ENCODE peak calls at places on chromosomes 5 and 9, in four cellular contexts. X is NB4, O is IMR-90, M is breast epithelium. J is an unnamed sample.

GRCh38 chr9:112665347-112665746 is 52.6 kb downstream of the INIP start:
- DNase-seq in M (no peak), X (peak; percentile 12), O (peak; percentile 47), J (no peak)

GRCh38 chr9:135816179-135816970 is 91.0 kb downstream of the CAMSAP1 start:
- DNase-seq in X (no peak), O (no peak), M (no peak), J (no peak)

GRCh38 chr9:100063185-100063584 is 35.6 kb downstream of the ERP44 start:
- DNase-seq in M (no peak), X (no peak), O (peak; percentile 20), J (no peak)

GRCh38 chr5:142098275-142098674 is 10.3 kb upstream of the NDFIP1 start:
- DNase-seq in X (no peak), O (no peak), M (no peak), J (no peak)

GRCh38 chr9:98121096-98121495 is 2.1 kb upstream of the TRIM14 start:
- DNase-seq in X (peak; percentile 36), O (no peak), M (peak; percentile 71), J (no peak)

GRCh38 chr9:93297659-93298497 is 113.9 kb downstream of the WNK2 start:
- DNase-seq in M (no peak), O (no peak), X (no peak), J (no peak)

GRCh38 chr9:108205276-108205675 is 650.5 kb downstream of the ACTL7B start:
- DNase-seq in X (no peak), M (no peak), O (no peak), J (no peak)

GRCh38 chr5:176781638-176782570 is 28.5 kb upstream of the UNC5A start:
- DNase-seq in M (no peak), O (no peak), X (no peak), J (no peak)

GRCh38 chr9:102950341-102950740 is 44.8 kb upstream of the CYLC2 start:
- DNase-seq in O (no peak), M (no peak), X (no peak), J (no peak)

GRCh38 chr9:103942171-103942570 is 151.9 kb upstream of the SMC2 start:
- DNase-seq in O (no peak), X (no peak), M (no peak), J (no peak)

GRCh38 chr5:57832873-57833272 is 350.3 kb upstream of the ACTBL2 start:
- DNase-seq in M (no peak), X (no peak), O (no peak), J (no peak)

GRCh38 chr9:77663754-77664153 is 15.6 kb upstream of the GNA14 start:
- DNase-seq in X (no peak), M (peak; percentile 35), O (peak; percentile 16), J (peak; percentile 9)

GRCh38 chr9:23635276-23635675 is 190.8 kb downstream of the ELAVL2 start:
- DNase-seq in O (no peak), X (no peak), M (no peak), J (no peak)

GRCh38 chr5:117645400-117645799 is 1070.8 kb upstream of the SEMA6A start:
- DNase-seq in M (no peak), X (no peak), O (no peak), J (no peak)

GRCh38 chr9:95495988-95496387 is 20.8 kb downstream of the PTCH1 start:
- DNase-seq in O (no peak), X (no peak), M (no peak), J (no peak)

GRCh38 chr9:119004618-119004990 is 364.6 kb downstream of the BRINP1 start:
- DNase-seq in M (peak; percentile 90), X (no peak), O (peak; percentile 6), J (peak; percentile 91)

GRCh38 chr9:37540634-37541033 is 35.5 kb downstream of the FBXO10 start:
- DNase-seq in X (no peak), O (no peak), M (peak; percentile 64), J (no peak)

GRCh38 chr9:132042324-132042723 is 37.3 kb downstream of the MED27 start:
- DNase-seq in M (no peak), O (peak; percentile 99), X (peak; percentile 25), J (peak; percentile 86)

GRCh38 chr5:175688352-175689146 is 30.7 kb downstream of the HRH2 start:
- DNase-seq in O (no peak), M (no peak), X (no peak), J (no peak)

GRCh38 chr5:158727771-158728311 is 371.9 kb downstream of the EBF1 start:
- DNase-seq in O (no peak), M (no peak), X (no peak), J (no peak)

GRCh38 chr5:181187500-181188213 is 17.3 kb downstream of the TRIM7 start:
- DNase-seq in X (peak; percentile 82), O (peak; percentile 80), M (peak; percentile 88), J (no peak)

GRCh38 chr5:79070002-79070567 is 518 bp downstream of the BHMT2 start:
- DNase-seq in M (no peak), O (peak; percentile 26), X (no peak), J (no peak)

GRCh38 chr5:178589180-178590140 is 733 bp downstream of the COL23A1 start:
- DNase-seq in O (peak; percentile 11), X (peak; percentile 77), M (no peak), J (no peak)

GRCh38 chr5:147949711-147950573 is 43.6 kb upstream of the C5orf46 start:
- DNase-seq in M (no peak), O (peak; percentile 39), X (peak; percentile 43), J (peak; percentile 1)

GRCh38 chr5:32505718-32506117 is 61.2 kb upstream of the ZFR start:
- DNase-seq in M (no peak), O (peak; percentile 63), X (no peak), J (no peak)

GRCh38 chr9:116564266-116564793 is 122.8 kb upstream of the TRIM32 start:
- DNase-seq in X (no peak), M (no peak), O (no peak), J (no peak)

GRCh38 chr5:100595152-100595811 is 60.1 kb downstream of the FAM174A start:
- DNase-seq in O (peak; percentile 97), M (no peak), X (peak; percentile 25), J (peak; percentile 85)

GRCh38 chr5:66810151-66810550 is 214.0 kb downstream of the MAST4 start:
- DNase-seq in O (no peak), M (no peak), X (no peak), J (no peak)
- H3K4me3 ChIP-seq in O (no peak overlapping the region), M (no peak overlapping the region), X (no peak overlapping the region), J (no peak overlapping the region)

GRCh38 chr5:66826696-66827095 is 230.5 kb downstream of the MAST4 start:
- DNase-seq in O (no peak), X (no peak), M (no peak), J (no peak)

GRCh38 chr5:66830636-66831035 is 234.4 kb downstream of the MAST4 start:
- DNase-seq in O (no peak), M (no peak), X (no peak), J (no peak)

GRCh38 chr5:66828046-66828550 is 231.9 kb downstream of the MAST4 start:
- DNase-seq in M (no peak), X (no peak), O (no peak), J (no peak)

GRCh38 chr5:66828551-66829421 is 232.6 kb downstream of the MAST4 start:
- DNase-seq in O (peak; percentile 71), M (peak; percentile 50), X (no peak), J (peak; percentile 81)

DNA sequence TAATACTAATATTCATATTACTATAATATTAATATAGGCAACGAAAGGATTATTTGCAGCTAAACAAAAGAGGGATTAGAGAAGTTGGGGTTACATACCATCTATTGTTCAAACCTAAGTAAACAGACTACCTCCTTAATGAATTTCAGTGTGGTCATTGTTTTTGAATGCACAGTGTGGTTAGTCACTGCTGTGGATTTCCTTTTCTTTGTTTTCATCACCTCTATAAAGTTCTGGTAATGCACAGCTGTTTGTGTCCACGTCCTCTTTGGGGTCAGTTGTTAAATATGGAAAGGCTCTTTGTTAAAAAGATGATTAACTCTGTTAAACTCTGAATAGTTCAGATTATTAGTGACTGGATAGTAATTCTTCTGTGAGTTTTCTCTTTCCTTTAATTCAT is 233.6 kb downstream of the MAST4 start:
- DNase-seq in X (no peak), M (no peak), O (peak; percentile 8), J (peak; percentile 48)
- H3K4me3 ChIP-seq in X (no peak overlapping the region), M (no peak overlapping the region), O (no peak overlapping the region), J (no peak overlapping the region)

DNA sequence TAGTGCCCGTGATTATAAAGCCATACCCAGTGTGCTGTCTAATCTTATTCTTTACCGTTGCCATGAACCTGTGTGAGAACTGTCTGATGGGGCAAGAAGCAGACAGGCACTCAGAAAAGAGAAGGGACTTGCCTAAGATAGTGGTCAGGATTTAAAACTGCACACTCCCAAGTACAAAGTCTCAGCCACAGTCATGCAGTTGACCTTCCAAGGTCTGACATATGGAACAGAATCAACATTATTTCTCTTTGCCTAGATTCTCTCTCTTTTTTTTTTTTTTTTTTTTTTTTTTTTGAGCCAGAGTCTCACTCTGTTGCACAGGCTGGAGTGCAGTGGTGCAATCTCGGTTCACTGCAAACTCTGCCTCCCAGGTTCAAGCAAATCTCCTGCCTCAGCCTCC is 1.9 kb upstream of the PPP2CA start:
- DNase-seq in O (no peak), X (peak; percentile 12), M (no peak), J (no peak)
- H3K4me3 ChIP-seq in O (no peak overlapping the region), X (no peak overlapping the region), M (no peak overlapping the region), J (no peak overlapping the region)

GRCh38 chr5:153352685-153353219 is 137.7 kb upstream of the GRIA1 start:
- DNase-seq in O (no peak), M (no peak), X (no peak), J (no peak)
- H3K4me3 ChIP-seq in O (no peak overlapping the region), M (no peak overlapping the region), X (no peak overlapping the region), J (no peak overlapping the region)

DNA sequence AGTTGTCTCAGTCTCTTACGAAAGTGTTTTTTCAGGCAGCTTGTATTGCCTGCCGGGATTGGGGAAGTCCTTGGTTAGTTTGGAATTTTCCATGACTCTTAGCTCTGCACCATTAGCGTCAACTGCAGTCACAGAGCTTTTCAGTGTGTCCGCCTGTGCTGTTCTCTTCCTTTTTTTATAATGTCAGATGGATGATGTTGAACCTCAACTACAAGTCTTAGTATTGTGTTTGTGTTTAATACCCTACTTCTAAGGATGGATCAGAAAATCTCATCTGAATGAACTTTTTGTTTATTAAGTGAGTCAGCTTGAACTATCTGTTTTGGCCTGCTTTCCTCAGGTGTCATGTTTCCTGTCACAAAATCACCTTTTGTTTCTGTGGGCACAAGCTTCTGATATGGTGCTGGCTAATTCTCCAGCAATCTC is 33.1 kb downstream of the ATP6V0E1 start:
- DNase-seq in O (peak; percentile 71), M (no peak), X (no peak), J (peak; percentile 52)
- H3K4me3 ChIP-seq in O (no peak overlapping the region), M (no peak overlapping the region), X (no peak overlapping the region), J (no peak overlapping the region)

DNA sequence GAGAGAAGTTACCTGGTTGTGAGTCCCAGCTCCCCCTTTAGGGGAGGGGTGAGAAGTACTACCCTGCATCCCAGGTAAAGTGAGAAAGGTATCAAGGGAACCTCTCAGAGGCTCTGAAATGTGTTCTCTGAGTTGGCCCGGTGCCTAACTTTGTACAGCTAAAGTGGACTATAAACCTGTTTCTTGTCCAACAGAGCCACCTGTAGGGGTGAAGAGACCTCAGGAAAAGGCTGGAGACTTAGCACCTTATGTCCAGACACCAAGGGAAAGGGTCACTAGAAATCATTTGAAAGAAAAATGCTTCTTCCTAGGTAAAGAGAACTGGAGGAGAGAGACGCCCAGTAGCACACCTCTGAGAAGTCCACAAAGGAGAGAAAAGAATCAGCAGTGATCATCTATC is 108.3 kb upstream of the KIF2A start:
- DNase-seq in O (no peak), X (no peak), M (no peak), J (no peak)
- H3K4me3 ChIP-seq in O (no peak overlapping the region), X (no peak overlapping the region), M (no peak overlapping the region), J (no peak overlapping the region)

DNA sequence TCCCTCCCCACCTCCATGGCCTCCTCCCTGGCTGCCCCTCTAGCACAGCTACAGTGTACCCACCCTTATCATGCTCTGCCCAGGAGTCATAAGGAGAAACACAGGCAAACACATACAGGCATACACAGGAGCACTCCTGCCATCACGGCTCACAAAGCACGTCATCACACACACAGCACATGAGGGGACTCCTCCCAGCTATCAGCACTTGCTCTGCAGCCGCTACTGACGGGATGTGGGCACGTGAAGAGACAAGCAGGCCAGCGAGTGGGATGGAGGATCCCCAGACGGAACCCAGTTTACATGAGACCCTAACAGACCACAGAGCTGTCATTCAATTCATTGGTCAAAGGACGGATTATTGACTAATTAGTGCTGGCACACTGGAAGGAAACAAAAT is 53.7 kb downstream of the SEMA4D start:
- DNase-seq in O (no peak), M (no peak), X (no peak), J (no peak)
- H3K4me3 ChIP-seq in O (no peak overlapping the region), M (no peak overlapping the region), X (no peak overlapping the region), J (no peak overlapping the region)

J was measured in kidney epithelial cell.